ENCODE peak calls at places on chromosomes 1 and 21, in nine cellular contexts. X is activated gamma-delta T cell treated with anti-CD3 and anti-CD28 coated beads, Interleukin-2, amount 50 U/mL, for 16 hours; R is LHCN-M2; Z is T-helper 9 cell; K is effector memory CD8-positive, alpha-beta T cell; J is KG1; M is HFF-Myc; T is stomach; V is iris pigment epithelial cell. G is an unnamed sample.

GRCh38 chr1:201374376-201374775 is 3.1 kb downstream of the TNNT2 start:
- DNase-seq in Z (no peak), T (no peak), K (no peak), X (no peak), V (no peak), J (no peak), R (no peak), M (no peak), G (no peak)

GRCh38 chr1:84569216-84569615 is 5.0 kb downstream of the CTBS start:
- DNase-seq in X (no peak), J (no peak), V (no peak), Z (no peak), T (no peak), K (no peak), M (no peak), R (no peak), G (no peak)

GRCh38 chr1:228463559-228464455 is 23.4 kb upstream of the RNF187 start:
- DNase-seq in R (no peak), M (no peak), T (peak; percentile 27), V (peak; percentile 36), Z (no peak), X (peak; percentile 30), K (peak; percentile 42), J (no peak), G (peak; percentile 57)

GRCh38 chr1:223639333-223639749 is 26.2 kb downstream of the CAPN8 start:
- DNase-seq in Z (no peak), T (no peak), X (no peak), R (no peak), V (no peak), M (no peak), J (no peak), K (no peak), G (no peak)

GRCh38 chr1:60234761-60235160 is 161.2 kb upstream of the C1orf87 start:
- DNase-seq in M (no peak), T (no peak), Z (no peak), X (no peak), R (peak; percentile 39), K (no peak), V (no peak), J (no peak), G (peak; percentile 7)

GRCh38 chr1:41482001-41482765 is 2.3 kb downstream of the EDN2 start:
- DNase-seq in X (no peak), Z (no peak), J (no peak), M (no peak), T (peak; percentile 92), K (no peak), R (no peak), V (peak; percentile 42), G (no peak)

GRCh38 chr21:43890042-43890441 is 25.0 kb downstream of the AGPAT3 start:
- DNase-seq in J (no peak), R (no peak), M (no peak), Z (no peak), T (no peak), V (no peak), K (no peak), X (no peak), G (no peak)

GRCh38 chr1:12630946-12631540 is 12.8 kb upstream of the AADACL4 start:
- DNase-seq in V (peak; percentile 41), T (no peak), M (no peak), Z (no peak), J (no peak), K (no peak), R (no peak), X (no peak), G (no peak)

GRCh38 chr1:220454155-220454777 is 73.7 kb upstream of the MARK1 start:
- DNase-seq in Z (no peak), R (no peak), K (no peak), T (no peak), M (no peak), V (no peak), J (no peak), X (no peak), G (no peak)

GRCh38 chr1:33610864-33611455 is 138.5 kb downstream of the ZSCAN20 start:
- DNase-seq in J (no peak), X (no peak), M (no peak), K (no peak), Z (no peak), R (no peak), T (no peak), V (no peak), G (no peak)

GRCh38 chr1:19036049-19036546 is 79.6 kb upstream of the IFFO2 start:
- DNase-seq in Z (no peak), K (no peak), M (no peak), R (no peak), V (no peak), X (no peak), J (no peak), T (no peak), G (no peak)

GRCh38 chr1:228217551-228218344 is 9.9 kb downstream of the OBSCN start:
- DNase-seq in T (no peak), X (no peak), V (peak; percentile 49), R (no peak), K (no peak), J (no peak), Z (no peak), M (no peak), G (no peak)

GRCh38 chr1:53341961-53342707 is 14.3 kb upstream of the LRP8 start:
- DNase-seq in J (no peak), Z (no peak), V (no peak), M (no peak), T (peak; percentile 16), R (no peak), K (no peak), X (no peak), G (no peak)

GRCh38 chr1:13888351-13888996 is 188.5 kb downstream of the PRDM2 start:
- DNase-seq in Z (no peak), T (no peak), M (no peak), J (no peak), R (no peak), V (no peak), K (no peak), X (no peak), G (no peak)

GRCh38 chr1:233075045-233075444 is 124.6 kb downstream of the NTPCR start:
- DNase-seq in T (no peak), J (no peak), Z (no peak), V (peak; percentile 81), K (no peak), M (peak; percentile 51), R (peak; percentile 58), X (no peak), G (peak; percentile 62)

GRCh38 chr1:91884459-91885290 is 1.3 kb downstream of the TGFBR3 start:
- DNase-seq in R (no peak), K (peak; percentile 33), V (peak; percentile 28), X (no peak), M (no peak), Z (peak; percentile 13), T (peak; percentile 27), J (peak; percentile 56), G (peak; percentile 24)

GRCh38 chr1:184665329-184665728 is 89.3 kb downstream of the EDEM3 start:
- DNase-seq in X (no peak), R (no peak), V (no peak), J (no peak), T (no peak), Z (no peak), M (no peak), K (no peak), G (no peak)

GRCh38 chr1:38194486-38194885 is 147.9 kb upstream of the POU3F1 start:
- DNase-seq in M (no peak), R (no peak), Z (no peak), V (no peak), T (no peak), X (no peak), K (no peak), J (no peak), G (no peak)

GRCh38 chr21:16522512-16522911 is 792.7 kb downstream of the USP25 start:
- DNase-seq in X (no peak), R (no peak), Z (no peak), M (no peak), T (no peak), K (no peak), V (peak; percentile 84), J (no peak), G (no peak)

GRCh38 chr1:2126331-2127180 is 68.0 kb downstream of the FAAP20 start:
- DNase-seq in T (no peak), R (no peak), K (no peak), V (no peak), M (no peak), X (no peak), Z (no peak), J (peak; percentile 27), G (no peak)

GRCh38 chr1:39110882-39111281 is 84.7 kb downstream of the NDUFS5 start:
- DNase-seq in R (peak; percentile 54), K (no peak), V (peak; percentile 81), M (no peak), Z (no peak), J (no peak), T (no peak), X (no peak), G (peak; percentile 52)

GRCh38 chr1:56297948-56298347 is 281.4 kb downstream of the PLPP3 start:
- DNase-seq in Z (no peak), M (no peak), V (no peak), X (no peak), T (no peak), J (no peak), K (no peak), R (no peak), G (no peak)

GRCh38 chr1:24932284-24932683 is 2.2 kb upstream of the RUNX3 start:
- DNase-seq in K (peak; percentile 66), Z (peak; percentile 59), T (peak; percentile 61), J (peak; percentile 36), M (no peak), X (no peak), R (no peak), V (no peak), G (no peak)

GRCh38 chr1:10046356-10047085 is 13.8 kb downstream of the UBE4B start:
- DNase-seq in K (no peak), R (no peak), V (no peak), J (no peak), T (no peak), M (no peak), Z (no peak), X (no peak), G (no peak)

GRCh38 chr1:102834688-102835320 is 273.5 kb downstream of the COL11A1 start:
- DNase-seq in T (no peak), R (peak; percentile 25), K (no peak), X (no peak), M (no peak), V (peak; percentile 3), Z (no peak), J (no peak), G (peak; percentile 42)

GRCh38 chr1:184002071-184002470 is 35.5 kb downstream of the COLGALT2 start:
- DNase-seq in J (no peak), R (peak; percentile 92), X (no peak), K (no peak), M (peak; percentile 57), Z (no peak), V (peak; percentile 93), T (no peak), G (peak; percentile 87)

GRCh38 chr1:33147275-33147996 is 34.4 kb downstream of the TRIM62 start:
- DNase-seq in R (no peak), K (no peak), T (no peak), X (no peak), M (no peak), V (no peak), J (no peak), Z (no peak), G (no peak)

GRCh38 chr1:21149862-21150432 is 26.8 kb downstream of the EIF4G3 start:
- DNase-seq in J (no peak), R (peak; percentile 92), K (no peak), T (no peak), X (no peak), Z (no peak), V (peak; percentile 94), M (peak; percentile 59), G (peak; percentile 90)

GRCh38 chr1:59017501-59018231 is 233.8 kb upstream of the JUN start:
- DNase-seq in M (no peak), Z (no peak), J (no peak), T (no peak), X (no peak), K (no peak), V (peak; percentile 72), R (no peak), G (peak; percentile 85)

GRCh38 chr1:205240118-205240517 is 12.4 kb downstream of the TMCC2 start:
- DNase-seq in M (no peak), K (no peak), Z (no peak), V (no peak), J (no peak), X (no peak), T (peak; percentile 15), R (peak; percentile 76), G (no peak)

GRCh38 chr1:35726814-35727433 is 8.2 kb upstream of the C1orf216 start:
- DNase-seq in M (no peak), V (peak; percentile 53), X (peak; percentile 26), T (peak; percentile 49), Z (peak; percentile 34), K (peak; percentile 46), R (peak; percentile 53), J (peak; percentile 20), G (peak; percentile 60)